ENCODE peak calls at places on chromosomes 12 and 14, in five cellular contexts. One of them, this sample, is unnamed.

GRCh38 chr14:95635051-95635450 is 51.2 kb upstream of the TCL1B start:
- DNase-seq in IMR-90: no peak
- DNase-seq in Peyer's patch: no peak
- DNase-seq in adrenal gland: no peak
- DNase-seq in A549: no peak
- DNase-seq in this sample: no peak

GRCh38 chr14:72679591-72680151 is 214.2 kb downstream of the DPF3 start:
- DNase-seq in Peyer's patch: no peak
- DNase-seq in IMR-90: peak
- DNase-seq in A549: no peak
- DNase-seq in adrenal gland: no peak
- DNase-seq in this sample: no peak

GRCh38 chr14:102316048-102316745 is 3.3 kb upstream of the ZNF839 start:
- DNase-seq in Peyer's patch: no peak
- DNase-seq in IMR-90: peak
- DNase-seq in A549: no peak
- DNase-seq in adrenal gland: peak
- DNase-seq in this sample: peak

GRCh38 chr14:61315288-61315687 is 6.1 kb upstream of the PRKCH start:
- DNase-seq in A549: no peak
- DNase-seq in Peyer's patch: no peak
- DNase-seq in IMR-90: no peak
- DNase-seq in adrenal gland: no peak
- DNase-seq in this sample: no peak

GRCh38 chr12:75571204-75571603 is 59.8 kb upstream of the KRR1 start:
- DNase-seq in Peyer's patch: no peak
- DNase-seq in IMR-90: no peak
- DNase-seq in adrenal gland: no peak
- DNase-seq in A549: no peak
- DNase-seq in this sample: no peak

GRCh38 chr12:64922853-64923252 is 98.4 kb downstream of the TBC1D30 start:
- DNase-seq in A549: no peak
- DNase-seq in adrenal gland: no peak
- DNase-seq in IMR-90: no peak
- DNase-seq in Peyer's patch: no peak
- DNase-seq in this sample: no peak

GRCh38 chr14:58815781-58816297 is 178.1 kb downstream of the DACT1 start:
- DNase-seq in Peyer's patch: no peak
- DNase-seq in A549: no peak
- DNase-seq in IMR-90: no peak
- DNase-seq in adrenal gland: no peak
- DNase-seq in this sample: no peak

GRCh38 chr12:94282675-94283074 is 134.3 kb downstream of the PLXNC1 start:
- DNase-seq in A549: no peak
- DNase-seq in adrenal gland: no peak
- DNase-seq in Peyer's patch: peak
- DNase-seq in IMR-90: no peak
- DNase-seq in this sample: peak

GRCh38 chr14:97039717-97040363 is 242.7 kb downstream of the VRK1 start:
- DNase-seq in IMR-90: no peak
- DNase-seq in A549: no peak
- DNase-seq in adrenal gland: no peak
- DNase-seq in Peyer's patch: no peak
- DNase-seq in this sample: no peak

GRCh38 chr14:101183376-101184103 is 280.0 kb upstream of the RTL1 start:
- DNase-seq in Peyer's patch: no peak
- DNase-seq in A549: no peak
- DNase-seq in adrenal gland: no peak
- DNase-seq in IMR-90: no peak
- DNase-seq in this sample: peak

GRCh38 chr14:102215071-102215470 is 75.4 kb downstream of the WDR20 start:
- DNase-seq in adrenal gland: no peak
- DNase-seq in Peyer's patch: no peak
- DNase-seq in A549: no peak
- DNase-seq in IMR-90: peak
- DNase-seq in this sample: no peak

GRCh38 chr14:80784824-80785223 is 156.7 kb downstream of the CEP128 start:
- DNase-seq in A549: no peak
- DNase-seq in Peyer's patch: no peak
- DNase-seq in adrenal gland: no peak
- DNase-seq in IMR-90: peak
- DNase-seq in this sample: no peak

GRCh38 chr14:48973136-48973535 is 613.0 kb downstream of the RPS29 start:
- DNase-seq in IMR-90: peak
- DNase-seq in Peyer's patch: no peak
- DNase-seq in adrenal gland: no peak
- DNase-seq in A549: no peak
- DNase-seq in this sample: no peak

GRCh38 chr12:123601602-123602489 is at the start of gene DDX55:
- DNase-seq in adrenal gland: peak
- DNase-seq in IMR-90: peak
- DNase-seq in A549: peak
- DNase-seq in Peyer's patch: peak
- DNase-seq in this sample: peak

GRCh38 chr14:22821193-22822016 is 6.2 kb upstream of the SLC7A7 start:
- DNase-seq in adrenal gland: no peak
- DNase-seq in Peyer's patch: no peak
- DNase-seq in IMR-90: no peak
- DNase-seq in A549: peak
- DNase-seq in this sample: peak

GRCh38 chr14:46377305-46377704 is 274.3 kb downstream of the RPL10L start:
- DNase-seq in A549: no peak
- DNase-seq in IMR-90: no peak
- DNase-seq in Peyer's patch: no peak
- DNase-seq in adrenal gland: no peak
- DNase-seq in this sample: no peak

GRCh38 chr14:60089201-60089600 is 2.5 kb upstream of the PCNX4 start:
- DNase-seq in A549: no peak
- DNase-seq in adrenal gland: no peak
- DNase-seq in IMR-90: no peak
- DNase-seq in Peyer's patch: no peak
- DNase-seq in this sample: no peak

GRCh38 chr12:22821985-22822384 is 197.0 kb downstream of the ETNK1 start:
- DNase-seq in IMR-90: no peak
- DNase-seq in Peyer's patch: no peak
- DNase-seq in A549: no peak
- DNase-seq in adrenal gland: no peak
- DNase-seq in this sample: no peak

GRCh38 chr12:20494803-20495202 is 126.5 kb downstream of the PDE3A start:
- DNase-seq in adrenal gland: no peak
- DNase-seq in Peyer's patch: no peak
- DNase-seq in A549: no peak
- DNase-seq in IMR-90: peak
- DNase-seq in this sample: no peak

GRCh38 chr14:68215628-68216027 is 396.0 kb downstream of the RAD51B start:
- DNase-seq in adrenal gland: no peak
- DNase-seq in IMR-90: no peak
- DNase-seq in Peyer's patch: no peak
- DNase-seq in A549: no peak
- DNase-seq in this sample: no peak

GRCh38 chr12:26018926-26019325 is 60.4 kb downstream of the RASSF8 start:
- DNase-seq in IMR-90: peak
- DNase-seq in adrenal gland: no peak
- DNase-seq in Peyer's patch: no peak
- DNase-seq in A549: no peak
- DNase-seq in this sample: no peak

GRCh38 chr12:90024261-90024660 is 315.6 kb upstream of the ATP2B1 start:
- DNase-seq in IMR-90: peak
- DNase-seq in Peyer's patch: no peak
- DNase-seq in A549: peak
- DNase-seq in adrenal gland: no peak
- DNase-seq in this sample: no peak

GRCh38 chr14:85466678-85467077 is 63.3 kb upstream of the FLRT2 start:
- DNase-seq in Peyer's patch: no peak
- DNase-seq in A549: no peak
- DNase-seq in IMR-90: peak
- DNase-seq in adrenal gland: no peak
- DNase-seq in this sample: no peak

GRCh38 chr12:34292736-34293625 is 270.7 kb downstream of the ALG10 start:
- DNase-seq in A549: no peak
- DNase-seq in Peyer's patch: no peak
- DNase-seq in adrenal gland: no peak
- DNase-seq in IMR-90: no peak
- DNase-seq in this sample: peak

GRCh38 chr14:94936901-94937321 is 167.0 kb upstream of the GSC start:
- DNase-seq in Peyer's patch: no peak
- DNase-seq in adrenal gland: peak
- DNase-seq in IMR-90: no peak
- DNase-seq in A549: no peak
- DNase-seq in this sample: no peak

GRCh38 chr14:71439247-71439646 is 493.0 kb upstream of the RGS6 start:
- DNase-seq in A549: no peak
- DNase-seq in Peyer's patch: no peak
- DNase-seq in IMR-90: peak
- DNase-seq in adrenal gland: no peak
- DNase-seq in this sample: no peak

GRCh38 chr14:100617715-100618693 is 30.8 kb upstream of the BEGAIN start:
- DNase-seq in A549: no peak
- DNase-seq in IMR-90: no peak
- DNase-seq in adrenal gland: no peak
- DNase-seq in Peyer's patch: no peak
- DNase-seq in this sample: peak

GRCh38 chr12:53483979-53484377 is 15.3 kb downstream of the MAP3K12 start:
- DNase-seq in A549: no peak
- DNase-seq in IMR-90: no peak
- DNase-seq in adrenal gland: no peak
- DNase-seq in Peyer's patch: no peak
- DNase-seq in this sample: no peak

GRCh38 chr14:24806061-24806678 is 172.2 kb upstream of the GZMB start:
- DNase-seq in IMR-90: peak
- DNase-seq in Peyer's patch: peak
- DNase-seq in A549: peak
- DNase-seq in adrenal gland: peak
- DNase-seq in this sample: no peak

GRCh38 chr14:101444116-101444515 is 117.2 kb upstream of the DIO3 start:
- DNase-seq in Peyer's patch: no peak
- DNase-seq in IMR-90: peak
- DNase-seq in A549: peak
- DNase-seq in adrenal gland: no peak
- DNase-seq in this sample: no peak

GRCh38 chr14:104746951-104747481 is 5.9 kb upstream of the SIVA1 start:
- DNase-seq in adrenal gland: no peak
- DNase-seq in A549: no peak
- DNase-seq in IMR-90: peak
- DNase-seq in Peyer's patch: no peak
- DNase-seq in this sample: peak

DNA sequence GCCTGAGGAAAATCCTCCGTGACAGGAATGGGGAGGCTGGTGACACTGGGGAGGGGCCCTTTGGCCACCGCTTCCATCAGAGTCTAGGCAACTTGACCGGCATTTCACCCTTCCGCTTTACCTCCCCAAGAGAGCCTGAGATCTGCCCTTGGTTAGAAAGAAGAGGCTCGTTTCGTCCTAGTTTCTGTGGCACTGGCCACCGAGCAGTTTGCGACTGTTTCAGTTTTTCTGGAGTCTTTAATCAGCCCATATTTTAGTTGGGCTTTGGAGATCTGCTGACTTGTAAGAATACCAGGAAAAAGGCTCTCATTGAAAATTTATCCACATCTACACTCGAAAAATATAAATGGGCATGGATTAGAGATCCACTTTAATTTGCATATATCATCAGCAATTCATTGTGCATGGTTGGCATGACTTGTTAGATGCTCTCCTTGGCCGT is 414 bp upstream of the ANKS1B start:
- DNase-seq in A549: no peak
- DNase-seq in Peyer's patch: no peak
- DNase-seq in adrenal gland: no peak
- DNase-seq in IMR-90: no peak
- DNase-seq in this sample: no peak
- TF ChIP-seq POLR2A in A549: no peak
- TF ChIP-seq POLR2A in Peyer's patch: no peak
- TF ChIP-seq POLR2A in adrenal gland: no peak
- TF ChIP-seq POLR2A in IMR-90: no peak
- TF ChIP-seq POLR2A in this sample: no peak

DNA sequence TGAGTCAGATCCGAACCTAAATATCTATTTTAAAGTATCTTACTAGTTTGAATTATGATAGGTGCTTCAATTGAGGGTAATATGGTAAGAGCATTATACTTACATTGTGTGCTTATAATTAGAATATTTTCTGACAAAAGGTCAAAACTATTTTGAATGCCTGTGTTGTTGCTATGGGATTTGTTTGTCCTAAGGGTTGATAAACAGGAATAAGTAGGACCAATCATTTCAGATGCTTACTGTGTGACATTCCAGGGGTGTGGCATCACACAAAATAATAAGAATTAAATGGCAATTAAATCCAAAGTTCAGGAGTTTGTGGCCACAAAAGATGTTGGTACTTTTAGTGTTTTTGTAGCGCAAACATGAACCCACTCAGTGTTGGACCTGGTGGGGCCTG is 256.2 kb upstream of the DDHD1 start:
- DNase-seq in A549: no peak
- DNase-seq in IMR-90: no peak
- DNase-seq in adrenal gland: no peak
- DNase-seq in Peyer's patch: no peak
- DNase-seq in this sample: no peak
- H3K27ac ChIP-seq in A549: no peak
- H3K27ac ChIP-seq in IMR-90: peak
- H3K27ac ChIP-seq in adrenal gland: no peak
- H3K27ac ChIP-seq in Peyer's patch: no peak
- H3K27ac ChIP-seq in this sample: no peak

GRCh38 chr12:1680804-1681492 is 9.9 kb upstream of the ADIPOR2 start:
- DNase-seq in A549: no peak
- DNase-seq in Peyer's patch: no peak
- DNase-seq in IMR-90: no peak
- DNase-seq in adrenal gland: no peak
- DNase-seq in this sample: no peak
- TF ChIP-seq POLR2A in A549: no peak
- TF ChIP-seq POLR2A in Peyer's patch: no peak
- TF ChIP-seq POLR2A in IMR-90: no peak
- TF ChIP-seq POLR2A in adrenal gland: no peak
- TF ChIP-seq POLR2A in this sample: no peak

GRCh38 chr12:104748356-104748755 is 209.7 kb downstream of the SLC41A2 start:
- DNase-seq in adrenal gland: no peak
- DNase-seq in A549: no peak
- DNase-seq in Peyer's patch: no peak
- DNase-seq in IMR-90: no peak
- DNase-seq in this sample: no peak
- H3K27ac ChIP-seq in adrenal gland: peak
- H3K27ac ChIP-seq in A549: no peak
- H3K27ac ChIP-seq in Peyer's patch: no peak
- H3K27ac ChIP-seq in IMR-90: no peak
- H3K27ac ChIP-seq in this sample: no peak

GRCh38 chr14:50230601-50231474 is 540 bp downstream of the SOS2 start:
- DNase-seq in A549: peak
- DNase-seq in adrenal gland: peak
- DNase-seq in IMR-90: peak
- DNase-seq in Peyer's patch: peak
- DNase-seq in this sample: peak
- TF ChIP-seq POLR2A in A549: no peak
- TF ChIP-seq POLR2A in adrenal gland: no peak
- TF ChIP-seq POLR2A in IMR-90: no peak
- TF ChIP-seq POLR2A in Peyer's patch: no peak
- TF ChIP-seq POLR2A in this sample: no peak

This sample was measured in spleen.